ENCODE peak calls at places on chromosome 18, in six cellular contexts. J, E, N, L, X and B are unnamed samples.

GRCh38 chr18:79901665-79902064 is 49.8 kb downstream of the SLC66A2 start:
- DNase-seq in L (no peak), N (no peak), J (no peak), X (peak), E (no peak), B (no peak)

GRCh38 chr18:332007-332406 is 64.2 kb upstream of the THOC1 start:
- DNase-seq in E (no peak), J (no peak), N (no peak), L (no peak), X (no peak), B (no peak)

GRCh38 chr18:22628795-22629194 is 211.1 kb upstream of the CTAGE1 start:
- DNase-seq in X (no peak), J (no peak), N (no peak), E (no peak), L (no peak), B (no peak)

GRCh38 chr18:54765636-54766035 is 62.6 kb upstream of the RAB27B start:
- DNase-seq in E (no peak), J (no peak), L (no peak), X (no peak), N (no peak), B (no peak)

GRCh38 chr18:62690416-62690815 is 24.9 kb upstream of the PHLPP1 start:
- DNase-seq in E (peak), N (no peak), L (no peak), J (no peak), X (no peak), B (no peak)

GRCh38 chr18:54647176-54647575 is 56.1 kb downstream of the DYNAP start:
- DNase-seq in N (no peak), E (no peak), L (peak), X (no peak), J (no peak), B (peak)

GRCh38 chr18:59123588-59124369 is 15.9 kb upstream of the SEC11C start:
- DNase-seq in X (no peak), L (peak), N (no peak), E (peak), J (no peak), B (no peak)

GRCh38 chr18:37166491-37166890 is 337.6 kb downstream of the KIAA1328 start:
- DNase-seq in N (no peak), E (no peak), J (no peak), L (no peak), X (no peak), B (no peak)

GRCh38 chr18:25233582-25234362 is 118.2 kb downstream of the ZNF521 start:
- DNase-seq in L (peak), E (no peak), X (no peak), J (no peak), N (no peak), B (no peak)

GRCh38 chr18:13558132-13558531 is 168.2 kb downstream of the FAM210A start:
- DNase-seq in X (no peak), E (peak), L (peak), N (no peak), J (no peak), B (peak)

GRCh38 chr18:54023471-54023870 is 201.0 kb downstream of the MBD2 start:
- DNase-seq in E (no peak), N (no peak), J (no peak), X (no peak), L (peak), B (no peak)

GRCh38 chr18:25348361-25349130 is 3.4 kb downstream of the ZNF521 start:
- DNase-seq in L (no peak), N (no peak), E (no peak), X (no peak), J (no peak), B (no peak)

GRCh38 chr18:35497006-35497333 is 790 bp downstream of the INO80C start:
- DNase-seq in N (no peak), J (no peak), L (no peak), X (no peak), E (no peak), B (no peak)

GRCh38 chr18:69817335-69817935 is 130.2 kb downstream of the CD226 start:
- DNase-seq in E (no peak), X (no peak), J (no peak), L (peak), N (no peak), B (no peak)

GRCh38 chr18:68574311-68574710 is 140.6 kb downstream of the TMX3 start:
- DNase-seq in E (no peak), N (no peak), L (no peak), J (no peak), X (no peak), B (no peak)

GRCh38 chr18:43312891-43313290 is 35.6 kb upstream of the SYT4 start:
- DNase-seq in E (no peak), J (no peak), L (no peak), N (no peak), X (no peak), B (no peak)

GRCh38 chr18:9849407-9849961 is 36.3 kb upstream of the TXNDC2 start:
- DNase-seq in E (no peak), L (no peak), X (no peak), N (no peak), J (no peak), B (no peak)

GRCh38 chr18:29041976-29042375 is 865.0 kb upstream of the CDH2 start:
- DNase-seq in L (no peak), J (no peak), E (no peak), N (no peak), X (no peak), B (no peak)

GRCh38 chr18:48886520-48887293 is 64.1 kb downstream of the SMAD7 start:
- DNase-seq in N (no peak), L (no peak), X (peak), E (no peak), J (no peak), B (no peak)

GRCh38 chr18:69725855-69726508 is 221.7 kb downstream of the CD226 start:
- DNase-seq in X (no peak), E (no peak), N (no peak), J (no peak), L (no peak), B (no peak)

GRCh38 chr18:35406666-35407065 is 29.5 kb upstream of the ZNF396 start:
- DNase-seq in X (no peak), E (no peak), N (no peak), J (no peak), L (no peak), B (no peak)

GRCh38 chr18:13527256-13527655 is 199.1 kb downstream of the FAM210A start:
- DNase-seq in L (no peak), N (no peak), E (no peak), J (no peak), X (no peak), B (no peak)

GRCh38 chr18:3604626-3605408 is 154.8 kb downstream of the TGIF1 start:
- DNase-seq in N (no peak), X (peak), E (no peak), J (no peak), L (peak), B (no peak)

GRCh38 chr18:58496231-58496630 is 132.7 kb downstream of the ALPK2 start:
- DNase-seq in N (no peak), X (no peak), E (no peak), L (no peak), J (no peak), B (no peak)

GRCh38 chr18:7946724-7947377 is 379.7 kb downstream of the PTPRM start:
- DNase-seq in L (peak), J (no peak), N (no peak), E (peak), X (no peak), B (no peak)

GRCh38 chr18:47594063-47594462 is 336.4 kb downstream of the SMAD2 start:
- DNase-seq in E (peak), N (no peak), L (no peak), J (no peak), X (no peak), B (no peak)

GRCh38 chr18:26429535-26429934 is 118.8 kb downstream of the KCTD1 start:
- DNase-seq in J (no peak), X (peak), E (no peak), L (peak), N (no peak), B (peak)

GRCh38 chr18:11407900-11408299 is 201.5 kb upstream of the SLC35G4 start:
- DNase-seq in E (no peak), X (no peak), N (no peak), L (peak), J (no peak), B (no peak)

GRCh38 chr18:3660719-3661118 is 210.7 kb downstream of the TGIF1 start:
- DNase-seq in E (no peak), X (no peak), N (no peak), L (no peak), J (no peak), B (no peak)

GRCh38 chr18:79599503-79599931 is 80.1 kb upstream of the CTDP1 start:
- DNase-seq in L (peak), N (no peak), X (peak), J (no peak), E (no peak), B (no peak)

GRCh38 chr18:33128581-33128980 is 311.9 kb downstream of the CCDC178 start:
- DNase-seq in X (no peak), E (no peak), L (no peak), N (no peak), J (no peak), B (no peak)

GRCh38 chr18:61528961-61529360 is 195.7 kb downstream of the CDH20 start:
- DNase-seq in E (no peak), N (no peak), X (no peak), L (no peak), J (no peak), B (no peak)

GRCh38 chr18:22378672-22379282 is 38.9 kb downstream of the CTAGE1 start:
- DNase-seq in X (no peak), E (no peak), N (no peak), J (no peak), L (peak), B (no peak)

GRCh38 chr18:71865888-71866287 is 678.3 kb downstream of the CBLN2 start:
- DNase-seq in E (no peak), N (no peak), J (no peak), L (no peak), X (no peak), B (no peak)

GRCh38 chr18:59921384-59921891 is 21.6 kb downstream of the PMAIP1 start:
- DNase-seq in X (no peak), N (no peak), J (no peak), L (no peak), E (no peak), B (no peak)

GRCh38 chr18:74281011-74281638 is 10.6 kb downstream of the CYB5A start:
- DNase-seq in N (no peak), E (no peak), L (no peak), J (no peak), X (no peak), B (no peak)

GRCh38 chr18:33959609-33960008 is 265.1 kb downstream of the NOL4 start:
- DNase-seq in N (no peak), J (no peak), L (no peak), E (no peak), X (no peak), B (no peak)

GRCh38 chr18:50906843-50907242 is 27.9 kb downstream of the ME2 start:
- DNase-seq in X (no peak), J (no peak), N (no peak), L (no peak), E (no peak), B (no peak)